ENCODE peak calls at places on chromosomes 2 and 18, in four cellular contexts. E, H, Y and X are unnamed samples.

GRCh38 chr2:165573534-165574461 is 104.3 kb downstream of the CSRNP3 start:
- DNase-seq in E (peak; percentile 79), H (no peak), Y (peak; percentile 69), X (no peak)

GRCh38 chr2:180625006-180625844 is 355.2 kb upstream of the UBE2E3 start:
- DNase-seq in E (no peak), H (no peak), Y (no peak), X (no peak)

GRCh38 chr2:25521665-25522387 is 151.6 kb downstream of the DTNB start:
- DNase-seq in E (no peak), H (no peak), Y (peak; percentile 31), X (no peak)

GRCh38 chr2:112140413-112140802 is 2.2 kb downstream of the FBLN7 start:
- DNase-seq in E (no peak), H (no peak), Y (no peak), X (no peak)

GRCh38 chr2:98012561-98012979 is 16.8 kb upstream of the TMEM131 start:
- DNase-seq in E (no peak), H (no peak), Y (no peak), X (no peak)

GRCh38 chr2:144159264-144159663 is 360.7 kb downstream of the ZEB2 start:
- DNase-seq in E (no peak), H (no peak), Y (no peak), X (no peak)

GRCh38 chr18:12886498-12887126 is 2.6 kb upstream of the PTPN2 start:
- DNase-seq in E (peak; percentile 40), H (no peak), Y (no peak), X (no peak)

GRCh38 chr2:240928476-240929363 is 22.6 kb downstream of the CROCC2 start:
- DNase-seq in E (peak; percentile 9), H (no peak), Y (peak; percentile 8), X (no peak)

GRCh38 chr2:50674876-50675275 is 357.1 kb downstream of the NRXN1 start:
- DNase-seq in E (peak; percentile 15), H (no peak), Y (no peak), X (no peak)

GRCh38 chr2:118971245-118972122 is 29.5 kb downstream of the MARCO start:
- DNase-seq in E (no peak), H (no peak), Y (no peak), X (no peak)

GRCh38 chr2:10790228-10790973 is 22.2 kb downstream of the PDIA6 start:
- DNase-seq in E (no peak), H (no peak), Y (no peak), X (no peak)

GRCh38 chr2:178069551-178069950 is 3.0 kb downstream of the PDE11A start:
- DNase-seq in E (peak; percentile 24), H (no peak), Y (no peak), X (no peak)

GRCh38 chr2:232291343-232291742 is 87.2 kb upstream of the ALPP start:
- DNase-seq in E (no peak), H (no peak), Y (no peak), X (no peak)

GRCh38 chr2:71072492-71072891 is 4.0 kb downstream of the NAGK start:
- DNase-seq in E (no peak), H (no peak), Y (no peak), X (no peak)

GRCh38 chr18:48893061-48893558 is 57.7 kb downstream of the SMAD7 start:
- DNase-seq in E (no peak), H (no peak), Y (no peak), X (no peak)

GRCh38 chr18:69002233-69002632 is 204.4 kb downstream of the CCDC102B start:
- DNase-seq in E (no peak), H (no peak), Y (no peak), X (no peak)

GRCh38 chr2:232235716-232236115 is 142.8 kb upstream of the ALPP start:
- DNase-seq in E (peak; percentile 62), H (no peak), Y (no peak), X (no peak)

GRCh38 chr2:60479226-60480088 is 74.0 kb downstream of the BCL11A start:
- DNase-seq in E (no peak), H (no peak), Y (no peak), X (no peak)

GRCh38 chr2:48209214-48209885 is 303.1 kb upstream of the FBXO11 start:
- DNase-seq in E (no peak), H (no peak), Y (no peak), X (no peak)

GRCh38 chr2:96374211-96374951 is 38.8 kb downstream of the NCAPH start:
- DNase-seq in E (no peak), H (no peak), Y (peak; percentile 75), X (no peak)

GRCh38 chr2:74542978-74543377 is 10.8 kb downstream of the LOXL3 start:
- DNase-seq in E (no peak), H (no peak), Y (no peak), X (no peak)

GRCh38 chr2:237199082-237199481 is 113.4 kb downstream of the COPS8 start:
- DNase-seq in E (no peak), H (no peak), Y (no peak), X (no peak)

GRCh38 chr18:75075016-75075305 is 134.0 kb downstream of the PTGR3 start:
- DNase-seq in E (no peak), H (no peak), Y (no peak), X (no peak)

GRCh38 chr2:218979846-218980738 is 4.9 kb downstream of the FEV start:
- DNase-seq in E (peak; percentile 94), H (peak; percentile 85), Y (peak; percentile 80), X (peak; percentile 76)

GRCh38 chr2:25259744-25260124 is 82.0 kb downstream of the DNMT3A start:
- DNase-seq in E (no peak), H (no peak), Y (no peak), X (no peak)

GRCh38 chr2:49219741-49220140 is 65.4 kb upstream of the FSHR start:
- DNase-seq in E (no peak), H (no peak), Y (no peak), X (no peak)

GRCh38 chr2:191030521-191031154 is 16.7 kb upstream of the STAT1 start:
- DNase-seq in E (peak; percentile 52), H (no peak), Y (peak; percentile 38), X (no peak)

GRCh38 chr2:209577376-209578357 is 153.8 kb downstream of the MAP2 start:
- DNase-seq in E (no peak), H (no peak), Y (no peak), X (no peak)
- TF ChIP-seq CTCF in E (no peak), H (peak; percentile 39), Y (peak; percentile 16), X (no peak)

GRCh38 chr2:95278637-95279225 is 4.5 kb downstream of the PROM2 start:
- DNase-seq in E (no peak), H (no peak), Y (peak; percentile 10), X (no peak)
- H3K9me3 ChIP-seq in E (no peaks in the 10 kb centered on the region), H (no peaks in the 10 kb centered on the region), Y (no peaks in the 10 kb centered on the region), X (no peaks in the 10 kb centered on the region)

GRCh38 chr18:9188359-9189231 is 52.0 kb downstream of the ANKRD12 start:
- DNase-seq in E (no peak), H (no peak), Y (no peak), X (no peak)
- TF ChIP-seq CTCF in E (no peak), H (no peak), Y (no peak), X (no peak)

GRCh38 chr2:94876523-94876863 is 5.3 kb downstream of the TEKT4 start:
- DNase-seq in E (no peak), H (no peak), Y (no peak), X (no peak)
- H3K9me3 ChIP-seq in E (no peaks in the 10 kb centered on the region), H (no peaks in the 10 kb centered on the region), Y (no peaks in the 10 kb centered on the region), X (no peaks in the 10 kb centered on the region)

GRCh38 chr2:239190346-239190745 is 210.5 kb downstream of the HDAC4 start:
- DNase-seq in E (no peak), H (no peak), Y (peak; percentile 8), X (no peak)
- TF ChIP-seq CTCF in E (no peak), H (no peak), Y (no peak), X (no peak)

GRCh38 chr18:55856679-55857078 is 268.7 kb upstream of the TCF4 start:
- DNase-seq in E (no peak), H (no peak), Y (no peak), X (no peak)

GRCh38 chr18:55857409-55857808 is 269.4 kb upstream of the TCF4 start:
- DNase-seq in E (no peak), H (no peak), Y (no peak), X (no peak)

GRCh38 chr18:55850904-55851303 is 262.9 kb upstream of the TCF4 start:
- DNase-seq in E (no peak), H (no peak), Y (no peak), X (no peak)

GRCh38 chr18:55856191-55856590 is 268.2 kb upstream of the TCF4 start:
- DNase-seq in E (no peak), H (no peak), Y (no peak), X (no peak)

DNA sequence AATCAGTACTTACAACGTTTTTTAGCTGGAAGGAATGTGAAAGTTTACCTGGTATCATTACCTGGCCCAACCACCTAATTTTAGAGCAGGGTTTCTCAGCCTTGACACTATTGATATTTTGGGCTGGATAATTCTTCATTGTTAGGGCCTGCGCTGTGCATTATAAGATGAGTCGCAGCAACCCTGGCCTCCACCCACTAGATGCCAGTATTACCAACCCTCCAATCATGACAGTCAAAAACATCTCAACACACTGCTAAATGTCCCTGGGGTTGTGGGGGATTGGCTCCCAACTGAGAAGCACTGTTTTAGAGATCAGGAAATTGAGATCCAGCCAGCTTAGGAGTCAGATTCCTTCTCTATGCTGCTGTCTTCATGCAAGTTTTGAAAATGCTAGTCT is 265.3 kb upstream of the TCF4 start:
- DNase-seq in E (no peak), H (no peak), Y (no peak), X (no peak)
- H3K9me3 ChIP-seq in E (no peaks in the 10 kb centered on the region), H (no peaks in the 10 kb centered on the region), Y (no peaks in the 10 kb centered on the region), X (no peaks in the 10 kb centered on the region)

GRCh38 chr18:24023185-24023814 is 8.7 kb downstream of the TTC39C start:
- DNase-seq in E (peak; percentile 23), H (no peak), Y (no peak), X (no peak)
- TF ChIP-seq CTCF in E (peak; percentile 50), H (no peak), Y (no peak), X (no peak)

GRCh38 chr2:14273650-14274049 is 358.9 kb upstream of the LRATD1 start:
- DNase-seq in E (no peak), H (no peak), Y (no peak), X (no peak)
- H3K9me3 ChIP-seq in E (no peaks in the 10 kb centered on the region), H (no peaks in the 10 kb centered on the region), Y (no peaks in the 10 kb centered on the region), X (no peaks in the 10 kb centered on the region)

DNA sequence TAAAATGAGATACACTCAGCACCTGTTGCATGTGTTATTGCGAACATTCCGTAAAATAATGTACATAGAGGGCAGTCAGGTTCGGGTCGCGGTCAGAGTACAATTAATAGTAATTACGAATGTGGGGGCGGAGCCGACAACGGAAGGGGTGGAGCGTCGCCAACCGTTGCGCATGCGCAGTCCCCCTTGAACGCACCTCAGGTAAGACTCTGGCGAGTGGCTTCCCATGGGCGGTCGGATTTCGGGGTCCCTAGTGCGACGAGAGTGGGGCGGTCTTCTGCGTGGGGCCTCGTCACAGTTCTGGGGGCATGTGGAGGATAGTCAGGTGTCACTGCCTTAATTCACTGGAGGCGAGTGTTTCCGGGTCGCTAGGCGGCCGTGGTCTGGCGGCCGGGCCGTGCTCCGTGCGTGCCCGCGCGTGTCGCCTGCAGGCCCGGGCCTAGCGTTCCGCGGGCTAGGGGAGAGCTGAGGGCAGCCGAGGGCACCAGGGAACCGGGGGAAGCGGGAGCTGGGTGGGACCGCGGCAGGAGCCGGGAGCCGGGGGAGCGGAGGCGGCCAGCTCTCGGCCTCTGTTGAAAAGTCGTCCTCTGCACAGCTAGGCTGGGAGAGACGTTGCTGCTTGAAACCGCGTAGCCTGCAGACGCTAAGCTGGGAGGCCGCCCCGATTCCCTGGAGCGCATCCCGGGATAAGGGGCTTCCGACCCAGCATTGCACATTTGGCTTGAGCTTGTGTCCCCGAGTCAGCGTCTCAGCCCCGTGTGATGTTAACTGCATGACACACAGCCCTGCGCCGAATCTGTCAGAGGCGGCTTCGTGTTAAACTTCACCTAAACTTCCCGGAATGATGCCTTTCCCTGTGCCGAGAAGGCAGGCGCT is at the start of gene CEBPZOS:
- DNase-seq in E (peak; percentile 90), H (peak; percentile 81), Y (peak; percentile 79), X (peak; percentile 90)
- TF ChIP-seq CTCF in E (no peak), H (no peak), Y (no peak), X (no peak)